ENCODE peak calls at places on chromosome 16, in four cellular contexts. P is stomach, G is activated gamma-delta T cell treated with Interleukin-2 at 50 U/mL for 16 hours, E is tibial artery. C is an unnamed sample.

GRCh38 chr16:48232459-48233040 is 11.6 kb upstream of the LONP2 start:
- DNase-seq in P (no peak), G (no peak), E (no peak), C (no peak)

GRCh38 chr16:54939537-54940278 is 9.0 kb downstream of the IRX5 start:
- DNase-seq in P (no peak), E (no peak), G (no peak), C (no peak)

GRCh38 chr16:66996324-66996982 is 8.1 kb downstream of the CES4A start:
- DNase-seq in G (no peak), P (peak; percentile 49), E (peak; percentile 90), C (no peak)

GRCh38 chr16:87662254-87663204 is 60.2 kb downstream of the JPH3 start:
- DNase-seq in E (no peak), G (no peak), P (no peak), C (no peak)

GRCh38 chr16:51165043-51165442 is 14.0 kb upstream of the SALL1 start:
- DNase-seq in G (no peak), E (no peak), P (no peak), C (no peak)

GRCh38 chr16:68835970-68836369 is 7.4 kb upstream of the TANGO6 start:
- DNase-seq in P (no peak), E (no peak), G (no peak), C (no peak)

GRCh38 chr16:75234856-75235696 is 16.3 kb downstream of the CTRB1 start:
- DNase-seq in P (no peak), E (peak; percentile 68), G (no peak), C (peak; percentile 35)

GRCh38 chr16:81740163-81740562 is 38.9 kb upstream of the PLCG2 start:
- DNase-seq in G (no peak), P (no peak), E (no peak), C (no peak)

GRCh38 chr16:19926449-19927390 is 42.1 kb upstream of the GPRC5B start:
- DNase-seq in E (no peak), G (no peak), P (no peak), C (no peak)

GRCh38 chr16:67933805-67934204 is 2.1 kb upstream of the CTRL start:
- DNase-seq in E (no peak), P (no peak), G (no peak), C (no peak)

GRCh38 chr16:85541619-85542547 is 71.2 kb upstream of the GSE1 start:
- DNase-seq in P (no peak), E (no peak), G (no peak), C (no peak)

GRCh38 chr16:5056347-5056746 is 9.4 kb downstream of the C16orf89 start:
- DNase-seq in G (peak; percentile 29), E (no peak), P (peak; percentile 29), C (peak; percentile 40)

GRCh38 chr16:55349867-55350266 is 25.9 kb downstream of the IRX6 start:
- DNase-seq in G (no peak), P (no peak), E (no peak), C (no peak)

GRCh38 chr16:64238576-64238975 is 883.3 kb downstream of the CDH11 start:
- DNase-seq in P (no peak), G (no peak), E (no peak), C (no peak)

GRCh38 chr16:11258553-11259287 is 2.7 kb upstream of the SOCS1 start:
- DNase-seq in G (no peak), E (peak; percentile 82), P (peak; percentile 83), C (peak; percentile 72)

GRCh38 chr16:56708821-56709685 is 20.9 kb upstream of the NUP93 start:
- DNase-seq in G (peak; percentile 34), E (no peak), P (no peak), C (no peak)

GRCh38 chr16:49674255-49674980 is 181.5 kb downstream of the ZNF423 start:
- DNase-seq in P (no peak), E (no peak), G (no peak), C (no peak)

GRCh38 chr16:15857779-15858560 is 1.1 kb upstream of the MYH11 start:
- DNase-seq in E (peak; percentile 93), P (peak; percentile 27), G (no peak), C (peak; percentile 58)

GRCh38 chr16:22214893-22215292 is 8.8 kb downstream of the EEF2K start:
- DNase-seq in G (no peak), P (no peak), E (no peak), C (no peak)

GRCh38 chr16:46907061-46907774 is 23.1 kb downstream of the GPT2 start:
- DNase-seq in E (no peak), G (no peak), P (no peak), C (no peak)

GRCh38 chr16:8853611-8854010 is 15.2 kb downstream of the CARHSP1 start:
- DNase-seq in G (no peak), E (no peak), P (no peak), C (no peak)

GRCh38 chr16:4087099-4087885 is 28.9 kb downstream of the ADCY9 start:
- DNase-seq in G (no peak), E (no peak), P (no peak), C (no peak)

GRCh38 chr16:67993207-67994036 is 5.9 kb downstream of the DPEP2 start:
- DNase-seq in G (peak; percentile 81), P (peak; percentile 82), E (peak; percentile 84), C (peak; percentile 83)

GRCh38 chr16:88790312-88791150 is 5.5 kb upstream of the PIEZO1 start:
- DNase-seq in E (peak; percentile 73), P (peak; percentile 58), G (peak; percentile 60), C (peak; percentile 61)

GRCh38 chr16:27547134-27547533 is 2.6 kb downstream of the GTF3C1 start:
- DNase-seq in P (no peak), E (no peak), G (no peak), C (peak; percentile 24)

GRCh38 chr16:55701442-55702319 is 45.9 kb downstream of the SLC6A2 start:
- DNase-seq in E (no peak), P (peak; percentile 76), G (no peak), C (no peak)

GRCh38 chr16:78024159-78024558 is 1.8 kb downstream of the CLEC3A start:
- DNase-seq in E (no peak), G (no peak), P (no peak), C (no peak)

GRCh38 chr16:19505600-19506303 is 16.1 kb downstream of the GDE1 start:
- DNase-seq in P (no peak), E (no peak), G (no peak), C (no peak)

GRCh38 chr16:67263201-67263600 is 14.4 kb downstream of the SLC9A5 start:
- DNase-seq in E (no peak), P (no peak), G (no peak), C (no peak)

GRCh38 chr16:48350716-48351115 is 34.5 kb downstream of the SIAH1 start:
- DNase-seq in G (no peak), E (no peak), P (no peak), C (no peak)

GRCh38 chr16:81630632-81631026 is 148.5 kb upstream of the PLCG2 start:
- DNase-seq in G (no peak), E (no peak), P (no peak), C (no peak)